ENCODE peak calls at places on chromosomes 4 and X, in ten cellular contexts. R, X, G, Z, D, N, K, S, M and C are unnamed samples.

GRCh38 chr4:150394046-150394445 is 187.9 kb upstream of the MAB21L2 start:
- DNase-seq in R (no peak), X (no peak), G (no peak), Z (no peak), D (no peak), N (no peak), K (no peak), S (no peak), M (no peak), C (no peak)

GRCh38 chr4:124177647-124178425 is 534.7 kb downstream of the ANKRD50 start:
- DNase-seq in R (peak; percentile 89), X (no peak), G (no peak), Z (peak; percentile 91), D (no peak), N (no peak), K (no peak), S (no peak), M (no peak), C (no peak)

GRCh38 chr4:54784188-54784671 is 126.5 kb downstream of the KIT start:
- DNase-seq in R (peak; percentile 96), X (peak; percentile 97), G (peak; percentile 70), Z (peak; percentile 34), D (peak; percentile 60), N (peak; percentile 96), K (no peak), S (peak; percentile 51), M (no peak), C (peak; percentile 42)

GRCh38 chrX:136541294-136541693 is 9.3 kb downstream of the VGLL1 start:
- DNase-seq in R (no peak), X (no peak), G (no peak), Z (no peak), D (peak; percentile 1), N (no peak), K (no peak), S (no peak), M (no peak), C (no peak)

GRCh38 chr4:84504821-84505220 is 5.7 kb upstream of the NKX6-1 start:
- DNase-seq in R (no peak), X (no peak), G (no peak), Z (no peak), D (no peak), N (no peak), K (no peak), S (no peak), M (no peak), C (no peak)

GRCh38 chr4:73721901-73722300 is 18.5 kb upstream of the CXCL8 start:
- DNase-seq in R (peak; percentile 84), X (no peak), G (no peak), Z (peak; percentile 38), D (no peak), N (no peak), K (no peak), S (no peak), M (no peak), C (no peak)

GRCh38 chr4:136383126-136383525 is 1149.2 kb downstream of the PCDH18 start:
- DNase-seq in R (no peak), X (no peak), G (no peak), Z (peak; percentile 70), D (no peak), N (no peak), K (no peak), S (no peak), M (no peak), C (no peak)

GRCh38 chrX:40244980-40245379 is 147.2 kb upstream of the BCOR start:
- DNase-seq in R (no peak), X (no peak), G (no peak), Z (peak; percentile 44), D (peak; percentile 27), N (no peak), K (no peak), S (no peak), M (no peak), C (no peak)

GRCh38 chr4:74451214-74451661 is 6.3 kb downstream of the AREG start:
- DNase-seq in R (peak; percentile 83), X (no peak), G (no peak), Z (peak; percentile 70), D (no peak), N (no peak), K (peak; percentile 21), S (no peak), M (no peak), C (no peak)

GRCh38 chr4:36324808-36325207 is 43.4 kb downstream of the DTHD1 start:
- DNase-seq in R (no peak), X (no peak), G (no peak), Z (no peak), D (no peak), N (no peak), K (no peak), S (no peak), M (no peak), C (no peak)

GRCh38 chr4:110503588-110504435 is 27.9 kb downstream of the ENPEP start:
- DNase-seq in R (peak; percentile 50), X (no peak), G (no peak), Z (peak; percentile 64), D (no peak), N (no peak), K (no peak), S (no peak), M (no peak), C (no peak)

GRCh38 chr4:95049838-95050237 is 292.1 kb downstream of the BMPR1B start:
- DNase-seq in R (no peak), X (no peak), G (no peak), Z (peak; percentile 54), D (peak; percentile 13), N (no peak), K (no peak), S (no peak), M (no peak), C (no peak)

GRCh38 chr4:11525085-11525484 is 96.4 kb upstream of the HS3ST1 start:
- DNase-seq in R (no peak), X (no peak), G (no peak), Z (no peak), D (no peak), N (no peak), K (no peak), S (no peak), M (no peak), C (no peak)

GRCh38 chr4:155676430-155676825 is 9.8 kb downstream of the GUCY1A1 start:
- DNase-seq in R (no peak), X (no peak), G (no peak), Z (peak; percentile 1), D (peak; percentile 42), N (no peak), K (no peak), S (no peak), M (peak; percentile 75), C (no peak)

GRCh38 chrX:10104958-10105658 is 51.7 kb upstream of the CLCN4 start:
- DNase-seq in R (peak; percentile 7), X (no peak), G (no peak), Z (no peak), D (no peak), N (peak; percentile 67), K (no peak), S (no peak), M (no peak), C (peak; percentile 48)

DNA sequence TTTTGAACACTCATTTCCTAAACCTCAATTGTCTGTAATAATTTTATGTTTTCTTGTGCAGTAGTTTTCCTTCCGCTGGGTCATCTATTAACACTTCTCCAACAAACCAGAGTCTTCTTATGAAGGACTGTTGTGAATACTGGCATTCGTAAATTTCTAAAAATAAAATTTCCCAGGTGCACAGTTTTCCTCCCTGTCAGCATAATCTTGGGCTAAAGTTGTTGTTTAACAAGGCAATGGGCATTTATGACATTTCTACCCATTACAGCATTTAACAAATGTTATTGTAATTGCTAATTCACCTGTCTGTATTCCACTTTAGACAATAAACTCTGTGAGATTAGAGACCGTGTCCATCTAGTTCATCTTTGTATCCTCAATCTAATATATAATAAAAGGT is 1.2 kb downstream of the SCFD2 start:
- DNase-seq in R (no peak), X (no peak), G (no peak), Z (no peak), D (no peak), N (no peak), K (no peak), S (no peak), M (no peak), C (no peak)
- H3K4me3 ChIP-seq in R (peak overlapping the region; percentile 89), X (peak overlapping the region; percentile 96), G (peak overlapping the region; percentile 70), Z (peak overlapping the region; percentile 96), D (peak overlapping the region; percentile 60), N (peak overlapping the region; percentile 94), K (peak overlapping the region; percentile 93), S (peak overlapping the region; percentile 99), M (peak overlapping the region; percentile 98), C (no peak overlapping the region)

DNA sequence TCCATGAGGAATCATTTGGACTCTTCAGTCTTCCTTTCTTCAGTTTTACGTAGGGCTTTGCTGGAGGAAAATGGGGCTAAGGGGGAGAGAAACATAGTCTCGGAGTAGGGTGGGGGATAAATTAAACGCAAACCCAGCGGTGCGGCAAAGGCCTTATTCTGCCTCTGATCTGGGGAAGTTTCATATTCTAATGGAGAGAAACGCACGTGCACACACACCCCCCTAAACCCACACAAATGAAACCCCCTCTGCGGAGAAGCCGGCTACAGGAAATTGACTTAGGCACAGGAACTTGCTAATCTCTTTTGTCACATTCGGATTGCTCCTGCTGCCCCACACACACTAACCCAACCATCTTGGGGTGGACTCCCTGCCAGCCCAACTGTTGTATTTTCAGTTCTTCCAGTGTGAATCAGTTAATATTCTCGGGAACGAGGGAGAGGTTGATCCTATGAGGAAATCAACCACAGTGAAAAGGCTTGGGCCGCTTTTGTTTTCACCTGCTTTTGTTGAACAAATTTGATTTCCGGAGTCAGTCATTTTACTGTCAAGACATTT is at the start of gene RHOH:
- DNase-seq in R (no peak), X (no peak), G (peak; percentile 76), Z (no peak), D (no peak), N (no peak), K (peak; percentile 52), S (no peak), M (peak; percentile 93), C (no peak)
- H3K4me1 ChIP-seq in R (no peaks in the 10 kb centered on the region), X (no peaks in the 10 kb centered on the region), G (peaks cover 7% of the 10 kb centered on the region), Z (no peaks in the 10 kb centered on the region), D (peaks cover 6% of the 10 kb centered on the region), N (no peaks in the 10 kb centered on the region), K (peaks cover 58% of the 10 kb centered on the region), S (no peaks in the 10 kb centered on the region), M (peaks cover 78% of the 10 kb centered on the region), C (no peaks in the 10 kb centered on the region)

DNA sequence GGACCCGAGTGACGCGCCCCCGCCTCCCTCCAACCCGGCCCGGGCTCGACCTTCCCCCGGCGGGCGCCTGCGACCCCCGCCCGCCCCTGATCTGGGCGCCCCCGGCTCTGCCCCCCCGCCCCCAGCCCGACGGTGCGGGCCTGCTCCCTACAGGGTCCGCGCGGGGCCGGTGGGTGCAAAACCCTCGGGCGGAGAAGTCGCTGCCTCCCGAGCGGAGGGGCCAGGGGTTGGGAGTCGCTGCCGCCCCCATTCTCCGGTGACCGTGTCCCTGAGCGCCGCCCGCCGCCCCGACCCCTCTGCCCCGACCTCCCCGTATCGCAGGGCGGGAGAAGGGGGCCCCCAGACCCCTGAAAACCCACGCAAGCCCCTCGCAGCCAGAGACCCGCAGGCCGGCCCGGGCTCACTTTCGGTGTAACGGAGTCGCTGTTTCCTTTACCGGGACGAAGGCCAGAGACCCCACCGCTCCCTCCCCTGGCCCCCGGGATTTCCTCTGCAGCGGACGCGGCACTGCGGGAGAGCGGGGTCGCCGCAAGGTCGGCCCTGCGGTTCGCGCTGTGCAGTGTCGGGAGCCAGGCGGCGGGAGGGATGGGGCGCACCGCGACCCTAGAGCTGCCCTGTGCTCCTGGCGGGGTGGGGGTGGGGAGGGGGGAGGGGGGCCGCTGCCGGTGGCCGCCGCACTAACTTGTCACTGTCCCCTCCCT is 729 bp upstream of the CPLX1 start:
- DNase-seq in R (no peak), X (no peak), G (no peak), Z (no peak), D (peak; percentile 40), N (no peak), K (peak; percentile 75), S (peak; percentile 42), M (no peak), C (no peak)
- H3K27me3 ChIP-seq in R (peaks cover 55% of the 10 kb centered on the region), X (peaks cover 12% of the 10 kb centered on the region), G (peaks cover 95% of the 10 kb centered on the region), Z (peaks cover 36% of the 10 kb centered on the region), D (peaks cover 73% of the 10 kb centered on the region), N (peaks cover 95% of the 10 kb centered on the region), K (peaks cover 61% of the 10 kb centered on the region), S (no peaks in the 10 kb centered on the region), M (no peaks in the 10 kb centered on the region), C (peaks cover 12% of the 10 kb centered on the region)

GRCh38 chr4:152678841-152679240 is 956 bp downstream of the TMEM154 start:
- DNase-seq in R (peak; percentile 15), X (no peak), G (no peak), Z (no peak), D (no peak), N (no peak), K (no peak), S (no peak), M (no peak), C (no peak)
- H3K4me3 ChIP-seq in R (peak overlapping the region; percentile 79), X (no peak overlapping the region), G (peak overlapping the region; percentile 64), Z (peak overlapping the region; percentile 86), D (no peak overlapping the region), N (no peak overlapping the region), K (peak overlapping the region; percentile 66), S (no peak overlapping the region), M (no peak overlapping the region), C (no peak overlapping the region)